ENCODE peak calls at places on chromosomes 3 and 15, in five cellular contexts. K is right cardiac atrium, L is testis, X is heart right ventricle, I is colonic mucosa. P is an unnamed sample.

GRCh38 chr3:42349765-42350594 is 60.4 kb downstream of the LYZL4 start:
- DNase-seq in K (no peak), L (no peak), X (no peak), I (no peak), P (peak; percentile 31)

GRCh38 chr15:81288616-81289015 is 35.3 kb downstream of the STARD5 start:
- DNase-seq in K (no peak), L (no peak), X (no peak), I (no peak), P (no peak)

GRCh38 chr3:81443948-81444347 is 317.5 kb downstream of the GBE1 start:
- DNase-seq in K (no peak), L (no peak), X (no peak), I (no peak), P (no peak)

GRCh38 chr3:141426404-141427034 is 58.2 kb downstream of the ZBTB38 start:
- DNase-seq in K (peak; percentile 92), L (peak; percentile 95), X (peak; percentile 95), I (peak; percentile 88), P (peak; percentile 73)

GRCh38 chr3:22284559-22284958 is 533.5 kb upstream of the ZNF385D start:
- DNase-seq in K (no peak), L (no peak), X (no peak), I (no peak), P (no peak)

GRCh38 chr3:185929192-185930151 is 8.3 kb downstream of the TRA2B start:
- DNase-seq in K (no peak), L (no peak), X (no peak), I (no peak), P (no peak)

GRCh38 chr15:38941399-38941953 is 376.9 kb upstream of the RASGRP1 start:
- DNase-seq in K (peak; percentile 38), L (no peak), X (no peak), I (no peak), P (peak; percentile 56)

GRCh38 chr3:141477224-141477623 is 9.6 kb upstream of the RASA2 start:
- DNase-seq in K (no peak), L (no peak), X (no peak), I (no peak), P (no peak)

GRCh38 chr15:91238664-91239428 is 138.8 kb downstream of the SV2B start:
- DNase-seq in K (no peak), L (no peak), X (no peak), I (no peak), P (no peak)
- H3K27me3 ChIP-seq in K (no peaks in the 10 kb centered on the region), L (no peaks in the 10 kb centered on the region), X (no peaks in the 10 kb centered on the region), I (no peaks in the 10 kb centered on the region), P (no peaks in the 10 kb centered on the region)

GRCh38 chr3:66493464-66494099 is 7.2 kb downstream of the LRIG1 start:
- DNase-seq in K (no peak), L (no peak), X (no peak), I (peak; percentile 67), P (peak; percentile 67)
- H3K27me3 ChIP-seq in K (no peaks in the 10 kb centered on the region), L (no peaks in the 10 kb centered on the region), X (no peaks in the 10 kb centered on the region), I (no peaks in the 10 kb centered on the region), P (no peaks in the 10 kb centered on the region)

GRCh38 chr3:123380261-123380660 is 68.6 kb downstream of the ADCY5 start:
- DNase-seq in K (no peak), L (no peak), X (no peak), I (no peak), P (no peak)
- H3K27me3 ChIP-seq in K (no peaks in the 10 kb centered on the region), L (no peaks in the 10 kb centered on the region), X (no peaks in the 10 kb centered on the region), I (no peaks in the 10 kb centered on the region), P (no peaks in the 10 kb centered on the region)

GRCh38 chr15:32717290-32718081 is at the start of gene GREM1:
- DNase-seq in K (peak; percentile 39), L (peak; percentile 16), X (no peak), I (peak; percentile 37), P (no peak)

GRCh38 chr15:32718082-32718821 is 448 bp downstream of the GREM1 start:
- DNase-seq in K (peak; percentile 47), L (peak; percentile 19), X (no peak), I (peak; percentile 25), P (no peak)

GRCh38 chr15:32715276-32715675 is 2.5 kb upstream of the GREM1 start:
- DNase-seq in K (no peak), L (no peak), X (no peak), I (no peak), P (no peak)

GRCh38 chr15:32716216-32716959 is 1.4 kb upstream of the GREM1 start:
- DNase-seq in K (no peak), L (no peak), X (no peak), I (no peak), P (no peak)

DNA sequence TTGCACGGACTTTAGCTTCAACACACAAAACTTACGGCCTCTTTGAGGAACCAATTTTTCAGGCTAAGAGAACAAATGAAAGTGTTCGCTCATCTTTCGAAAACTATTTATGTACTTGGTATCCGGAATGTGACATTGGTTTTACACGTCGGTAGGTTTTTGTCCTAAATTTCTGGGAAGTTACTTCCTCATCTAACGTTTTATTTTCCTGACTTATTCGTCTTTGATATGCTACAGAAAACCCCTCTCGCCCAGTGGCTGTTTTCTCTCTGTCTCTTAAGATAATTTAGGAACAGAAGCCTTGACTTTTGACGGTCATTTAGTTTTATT is 879 bp upstream of the GREM1 start:
- DNase-seq in K (no peak), L (no peak), X (no peak), I (no peak), P (no peak)
- H3K27me3 ChIP-seq in K (peaks cover 5% of the 10 kb centered on the region), L (no peaks in the 10 kb centered on the region), X (peaks cover 23% of the 10 kb centered on the region), I (peaks cover 36% of the 10 kb centered on the region), P (peaks cover 32% of the 10 kb centered on the region)

GRCh38 chr15:66155065-66155464 is 98.5 kb downstream of the MEGF11 start:
- DNase-seq in K (no peak), L (no peak), X (no peak), I (no peak), P (no peak)

GRCh38 chr15:66153549-66154415 is 99.8 kb downstream of the MEGF11 start:
- DNase-seq in K (no peak), L (no peak), X (no peak), I (no peak), P (no peak)

GRCh38 chr15:66156310-66156975 is 97.1 kb downstream of the MEGF11 start:
- DNase-seq in K (no peak), L (no peak), X (no peak), I (no peak), P (no peak)

GRCh38 chr15:66152650-66153049 is 100.9 kb downstream of the MEGF11 start:
- DNase-seq in K (no peak), L (no peak), X (no peak), I (no peak), P (no peak)

GRCh38 chr15:66154581-66154980 is 99.0 kb downstream of the MEGF11 start:
- DNase-seq in K (no peak), L (no peak), X (no peak), I (no peak), P (no peak)
- H3K27me3 ChIP-seq in K (no peaks in the 10 kb centered on the region), L (no peaks in the 10 kb centered on the region), X (no peaks in the 10 kb centered on the region), I (no peaks in the 10 kb centered on the region), P (peaks cover 3% of the 10 kb centered on the region)

GRCh38 chr3:137845666-137846065 is 81.6 kb downstream of the SOX14 start:
- DNase-seq in K (no peak), L (no peak), X (no peak), I (no peak), P (no peak)

GRCh38 chr3:137845161-137845560 is 81.0 kb downstream of the SOX14 start:
- DNase-seq in K (no peak), L (no peak), X (no peak), I (no peak), P (no peak)
- H3K27me3 ChIP-seq in K (no peaks in the 10 kb centered on the region), L (no peaks in the 10 kb centered on the region), X (no peaks in the 10 kb centered on the region), I (no peaks in the 10 kb centered on the region), P (no peaks in the 10 kb centered on the region)

GRCh38 chr3:43958005-43958770 is 267.4 kb downstream of the ABHD5 start:
- DNase-seq in K (no peak), L (no peak), X (no peak), I (no peak), P (no peak)
- H3K27me3 ChIP-seq in K (no peaks in the 10 kb centered on the region), L (no peaks in the 10 kb centered on the region), X (no peaks in the 10 kb centered on the region), I (peaks cover 3% of the 10 kb centered on the region), P (no peaks in the 10 kb centered on the region)

GRCh38 chr3:127425505-127426443 is 137.9 kb upstream of the PRR20G start:
- DNase-seq in K (no peak), L (peak; percentile 13), X (no peak), I (no peak), P (no peak)

GRCh38 chr3:127424766-127425504 is 137.1 kb upstream of the PRR20G start:
- DNase-seq in K (no peak), L (no peak), X (no peak), I (peak; percentile 14), P (no peak)

GRCh38 chr3:127422663-127423375 is 135.0 kb upstream of the PRR20G start:
- DNase-seq in K (no peak), L (no peak), X (no peak), I (peak; percentile 10), P (no peak)

GRCh38 chr3:127421943-127422662 is 134.3 kb upstream of the PRR20G start:
- DNase-seq in K (no peak), L (no peak), X (no peak), I (peak; percentile 10), P (no peak)

DNA sequence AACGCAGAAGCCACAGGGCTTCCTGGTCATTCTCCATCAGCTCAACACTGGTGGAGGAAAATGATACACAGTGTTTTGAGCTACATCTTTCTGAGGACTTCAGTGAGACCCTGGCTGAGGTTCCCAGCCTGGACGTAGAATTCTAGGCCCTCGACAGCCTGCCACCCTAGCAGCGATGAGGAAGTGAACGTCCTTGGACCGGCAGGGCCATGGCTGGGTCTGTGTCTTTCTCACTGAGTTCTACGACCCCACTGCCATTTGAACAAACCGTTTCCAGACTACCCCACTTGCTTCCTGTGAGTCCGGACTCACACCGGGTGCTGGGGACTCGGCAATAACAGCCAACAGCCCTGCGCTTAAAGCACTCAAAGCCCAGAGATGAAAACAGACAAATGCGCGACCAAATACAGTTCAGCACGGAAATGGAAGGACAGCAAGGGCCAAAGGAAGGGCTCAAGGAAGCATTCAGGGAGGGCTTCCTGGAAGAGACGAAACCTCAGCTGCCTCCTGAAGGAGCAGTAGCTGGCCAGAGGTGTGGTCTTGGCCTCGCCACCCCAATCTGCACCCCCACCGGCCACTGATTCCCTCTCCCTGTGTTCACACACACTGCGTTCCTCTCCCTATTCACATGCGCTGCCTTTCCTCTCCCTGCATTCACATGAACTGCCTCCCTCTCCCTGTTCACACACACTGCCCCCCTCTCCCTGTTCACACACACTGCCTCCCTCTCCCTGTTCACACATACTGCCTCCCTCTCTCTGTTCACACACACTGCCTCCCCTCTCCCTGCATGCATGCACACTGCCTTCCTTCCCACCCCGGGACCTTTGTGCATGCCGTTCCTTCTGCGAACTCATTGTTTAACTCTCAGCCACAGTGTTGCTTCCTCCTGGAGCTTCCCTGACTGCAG is 136.3 kb upstream of the PRR20G start:
- DNase-seq in K (no peak), L (no peak), X (no peak), I (peak; percentile 11), P (no peak)
- H3K27me3 ChIP-seq in K (no peaks in the 10 kb centered on the region), L (no peaks in the 10 kb centered on the region), X (peaks cover 4% of the 10 kb centered on the region), I (no peaks in the 10 kb centered on the region), P (peaks cover 4% of the 10 kb centered on the region)

DNA sequence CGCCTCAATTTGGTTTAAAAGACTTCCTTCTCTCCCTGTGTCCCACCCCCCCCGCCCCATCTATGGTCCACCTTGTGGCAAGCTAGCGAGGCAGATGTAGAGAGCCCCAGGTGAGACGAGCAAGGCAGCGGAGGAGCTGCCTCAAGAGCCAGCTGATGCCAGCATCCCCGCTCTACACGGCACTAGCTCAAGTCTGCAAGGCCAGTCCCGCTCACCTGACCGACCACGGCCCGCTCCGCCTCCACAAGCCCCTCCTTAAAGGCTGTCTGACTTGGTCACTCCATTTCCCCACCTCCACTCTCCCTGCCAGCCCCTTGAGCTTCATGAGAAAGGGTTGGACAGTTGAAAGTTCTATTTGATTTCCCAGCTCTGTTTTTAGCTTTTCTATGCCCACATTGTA is 56.2 kb upstream of the IGF1R start:
- DNase-seq in K (no peak), L (no peak), X (no peak), I (no peak), P (no peak)
- H3K27me3 ChIP-seq in K (no peaks in the 10 kb centered on the region), L (no peaks in the 10 kb centered on the region), X (no peaks in the 10 kb centered on the region), I (no peaks in the 10 kb centered on the region), P (peaks cover 9% of the 10 kb centered on the region)

GRCh38 chr3:102237838-102238237 is 197.0 kb upstream of the ZPLD1 start:
- DNase-seq in K (no peak), L (no peak), X (no peak), I (no peak), P (no peak)
- H3K27me3 ChIP-seq in K (no peaks in the 10 kb centered on the region), L (no peaks in the 10 kb centered on the region), X (no peaks in the 10 kb centered on the region), I (no peaks in the 10 kb centered on the region), P (no peaks in the 10 kb centered on the region)

P was measured in small intestine.